ENCODE peak calls at places on chromosomes 5 and 9, in six cellular contexts. One of them, this sample, is unnamed.

GRCh38 chr9:6272229-6272597 is 56.0 kb upstream of the TPD52L3 start:
- DNase-seq in stimulated activated CD4-positive, alpha-beta T cell treated with anti-CD3 and anti-CD28 coated beads, Interleukin-1b, Interleukin-23, amount 100 ng/mL, for 24 hours: no peak
- DNase-seq in IMR-90: peak
- DNase-seq in Ammon's horn: no peak
- DNase-seq in upper lobe of right lung: no peak
- DNase-seq in AG08396: peak
- DNase-seq in this sample: no peak

GRCh38 chr5:1316941-1317340 is 22.1 kb upstream of the TERT start:
- DNase-seq in stimulated activated CD4-positive, alpha-beta T cell treated with anti-CD3 and anti-CD28 coated beads, Interleukin-1b, Interleukin-23, amount 100 ng/mL, for 24 hours: no peak
- DNase-seq in IMR-90: no peak
- DNase-seq in Ammon's horn: no peak
- DNase-seq in upper lobe of right lung: peak
- DNase-seq in AG08396: no peak
- DNase-seq in this sample: no peak

GRCh38 chr5:10434392-10434791 is 7.3 kb upstream of the ROPN1L start:
- DNase-seq in stimulated activated CD4-positive, alpha-beta T cell treated with anti-CD3 and anti-CD28 coated beads, Interleukin-1b, Interleukin-23, amount 100 ng/mL, for 24 hours: no peak
- DNase-seq in IMR-90: peak
- DNase-seq in Ammon's horn: no peak
- DNase-seq in upper lobe of right lung: no peak
- DNase-seq in AG08396: peak
- DNase-seq in this sample: no peak

GRCh38 chr5:95284512-95285405 is at the start of gene MCTP1:
- DNase-seq in stimulated activated CD4-positive, alpha-beta T cell treated with anti-CD3 and anti-CD28 coated beads, Interleukin-1b, Interleukin-23, amount 100 ng/mL, for 24 hours: no peak
- DNase-seq in IMR-90: no peak
- DNase-seq in Ammon's horn: peak
- DNase-seq in upper lobe of right lung: peak
- DNase-seq in AG08396: peak
- DNase-seq in this sample: no peak

GRCh38 chr9:14488421-14489190 is 174.7 kb upstream of the NFIB start:
- DNase-seq in stimulated activated CD4-positive, alpha-beta T cell treated with anti-CD3 and anti-CD28 coated beads, Interleukin-1b, Interleukin-23, amount 100 ng/mL, for 24 hours: no peak
- DNase-seq in IMR-90: no peak
- DNase-seq in Ammon's horn: no peak
- DNase-seq in upper lobe of right lung: no peak
- DNase-seq in AG08396: no peak
- DNase-seq in this sample: no peak

GRCh38 chr9:112175796-112176315 is 759 bp upstream of the SUSD1 start:
- DNase-seq in stimulated activated CD4-positive, alpha-beta T cell treated with anti-CD3 and anti-CD28 coated beads, Interleukin-1b, Interleukin-23, amount 100 ng/mL, for 24 hours: no peak
- DNase-seq in IMR-90: no peak
- DNase-seq in Ammon's horn: no peak
- DNase-seq in upper lobe of right lung: no peak
- DNase-seq in AG08396: no peak
- DNase-seq in this sample: no peak

GRCh38 chr9:70477907-70478480 is 63.5 kb upstream of the KLF9 start:
- DNase-seq in stimulated activated CD4-positive, alpha-beta T cell treated with anti-CD3 and anti-CD28 coated beads, Interleukin-1b, Interleukin-23, amount 100 ng/mL, for 24 hours: no peak
- DNase-seq in IMR-90: peak
- DNase-seq in Ammon's horn: peak
- DNase-seq in upper lobe of right lung: no peak
- DNase-seq in AG08396: no peak
- DNase-seq in this sample: no peak

GRCh38 chr9:34503406-34503805 is 19.4 kb downstream of the ENHO start:
- DNase-seq in stimulated activated CD4-positive, alpha-beta T cell treated with anti-CD3 and anti-CD28 coated beads, Interleukin-1b, Interleukin-23, amount 100 ng/mL, for 24 hours: no peak
- DNase-seq in IMR-90: no peak
- DNase-seq in Ammon's horn: no peak
- DNase-seq in upper lobe of right lung: no peak
- DNase-seq in AG08396: no peak
- DNase-seq in this sample: no peak